ENCODE peak calls at places on chromosomes 1 and 21, in ten cellular contexts. Z is psoas muscle; H is GM12864; I is AG04449; V is BE2C; C is fibroblast of mammary gland; M is CD8-positive, alpha-beta T cell; R is heart right ventricle; D is kidney epithelial cell; X is astrocyte of the spinal cord. L is an unnamed sample.

GRCh38 chr1:40122865-40123264 is 25.8 kb upstream of the PPT1 start:
- DNase-seq in M (no peak), V (no peak), X (no peak), H (no peak), C (no peak), I (no peak), R (no peak), Z (no peak), D (no peak), L (no peak)

GRCh38 chr1:30808067-30808662 is 50.6 kb upstream of the LAPTM5 start:
- DNase-seq in Z (no peak), X (no peak), I (no peak), M (no peak), C (no peak), H (no peak), V (no peak), R (no peak), D (no peak), L (no peak)

GRCh38 chr1:156994277-156994676 is 51.3 kb downstream of the ARHGEF11 start:
- DNase-seq in C (no peak), M (no peak), X (no peak), V (no peak), R (no peak), Z (no peak), H (no peak), D (no peak), I (no peak), L (no peak)

GRCh38 chr1:91809267-91809666 is 76.7 kb downstream of the TGFBR3 start:
- DNase-seq in C (peak), V (no peak), D (no peak), X (peak), H (no peak), M (no peak), Z (no peak), R (no peak), I (no peak), L (no peak)

GRCh38 chr1:115230281-115230680 is 107.8 kb downstream of the NGF start:
- DNase-seq in H (no peak), V (no peak), Z (no peak), R (no peak), C (no peak), X (no peak), M (no peak), D (no peak), I (no peak), L (no peak)

GRCh38 chr1:33036051-33036525 is 595 bp downstream of the AK2 start:
- DNase-seq in X (no peak), C (peak), Z (no peak), M (no peak), H (no peak), D (no peak), R (no peak), I (no peak), V (no peak), L (no peak)

GRCh38 chr1:174984952-174985351 is 14.8 kb upstream of the CACYBP start:
- DNase-seq in X (no peak), I (no peak), Z (no peak), H (no peak), C (no peak), R (no peak), D (no peak), M (no peak), V (no peak), L (no peak)

GRCh38 chr1:229271448-229272120 is 673 bp downstream of the RAB4A start:
- DNase-seq in H (no peak), Z (no peak), R (peak), D (no peak), I (no peak), X (peak), V (no peak), C (peak), M (no peak), L (no peak)

GRCh38 chr1:214215583-214215982 is 65.4 kb upstream of the SMYD2 start:
- DNase-seq in M (no peak), C (no peak), V (no peak), X (no peak), H (no peak), I (no peak), R (no peak), D (no peak), Z (no peak), L (no peak)

GRCh38 chr1:210777914-210778313 is 356.0 kb downstream of the KCNH1 start:
- DNase-seq in R (no peak), X (no peak), Z (no peak), V (no peak), I (no peak), D (no peak), C (no peak), M (no peak), H (no peak), L (no peak)

GRCh38 chr21:45935628-45936027 is 45.9 kb upstream of the COL6A1 start:
- DNase-seq in V (no peak), M (no peak), C (peak), X (peak), R (no peak), D (no peak), I (no peak), Z (peak), H (no peak), L (no peak)

GRCh38 chr1:44411861-44412260 is 6.8 kb downstream of the RNF220 start:
- DNase-seq in C (peak), Z (no peak), H (no peak), I (no peak), D (no peak), V (no peak), X (no peak), R (no peak), M (no peak), L (no peak)

GRCh38 chr1:107181253-107181977 is 40.6 kb downstream of the NTNG1 start:
- DNase-seq in R (no peak), M (no peak), V (no peak), D (no peak), C (no peak), H (no peak), I (no peak), Z (no peak), X (no peak), L (no peak)

GRCh38 chr1:186681806-186682205 is 1.6 kb upstream of the PTGS2 start:
- DNase-seq in H (no peak), C (peak), V (no peak), M (no peak), I (no peak), Z (no peak), D (no peak), X (no peak), R (no peak), L (peak)

GRCh38 chr1:26862781-26863676 is at the start of gene SFN:
- DNase-seq in R (no peak), M (no peak), D (peak), X (no peak), C (no peak), I (no peak), H (no peak), V (no peak), Z (no peak), L (no peak)

GRCh38 chr1:26225033-26225831 is 8.8 kb upstream of the CEP85 start:
- DNase-seq in X (peak), Z (peak), V (peak), D (no peak), C (peak), H (no peak), I (no peak), M (no peak), R (peak), L (no peak)

GRCh38 chr1:246139745-246140182 is 367.3 kb downstream of the SMYD3 start:
- DNase-seq in Z (no peak), H (no peak), R (no peak), X (peak), D (peak), I (peak), V (no peak), C (peak), M (no peak), L (peak)

GRCh38 chr1:6603851-6604558 is 1.3 kb upstream of the KLHL21 start:
- DNase-seq in Z (peak), X (peak), V (no peak), R (peak), C (peak), M (no peak), H (no peak), I (peak), D (no peak), L (no peak)

GRCh38 chr1:202880961-202881460 is 7.9 kb downstream of the RABIF start:
- DNase-seq in I (no peak), H (no peak), R (no peak), Z (no peak), D (no peak), M (no peak), C (no peak), X (no peak), V (no peak), L (no peak)

GRCh38 chr1:46131727-46132528 is 501 bp downstream of the PIK3R3 start:
- DNase-seq in H (no peak), R (peak), D (no peak), V (peak), C (peak), X (peak), I (no peak), M (no peak), Z (no peak), L (no peak)

GRCh38 chr1:38183747-38184146 is 137.2 kb upstream of the POU3F1 start:
- DNase-seq in X (no peak), I (no peak), M (no peak), H (no peak), Z (no peak), C (no peak), D (no peak), V (no peak), R (no peak), L (no peak)

GRCh38 chr1:175471039-175471800 is 272.2 kb downstream of the TNR start:
- DNase-seq in D (peak), M (no peak), X (peak), H (peak), R (no peak), V (no peak), Z (no peak), C (peak), I (no peak), L (peak)

GRCh38 chr1:55559111-55559510 is 343.9 kb upstream of the USP24 start:
- DNase-seq in D (no peak), H (no peak), R (no peak), Z (no peak), C (peak), I (no peak), M (no peak), V (no peak), X (no peak), L (no peak)

GRCh38 chr21:44285547-44285992 is at the start of gene AIRE:
- DNase-seq in H (no peak), C (no peak), I (no peak), V (peak), M (no peak), Z (peak), R (no peak), X (no peak), D (no peak), L (no peak)

GRCh38 chr1:213852107-213852506 is 135.7 kb upstream of the PROX1 start:
- DNase-seq in Z (no peak), C (no peak), R (no peak), D (no peak), M (no peak), H (no peak), X (no peak), V (no peak), I (no peak), L (no peak)

GRCh38 chr1:38046333-38046883 is at the start of gene POU3F1:
- DNase-seq in V (no peak), Z (no peak), R (no peak), C (no peak), D (no peak), X (no peak), I (no peak), H (no peak), M (no peak), L (no peak)

GRCh38 chr1:221714227-221715116 is 27.4 kb downstream of the DUSP10 start:
- DNase-seq in H (no peak), I (no peak), Z (no peak), C (no peak), M (no peak), R (no peak), D (no peak), X (no peak), V (peak), L (no peak)

GRCh38 chr1:18882511-18882910 is 19.8 kb downstream of the ALDH4A1 start:
- DNase-seq in I (no peak), Z (no peak), R (no peak), V (no peak), M (no peak), D (no peak), X (no peak), H (no peak), C (peak), L (no peak)

GRCh38 chr1:227607336-227607898 is 44.1 kb downstream of the ZNF678 start:
- DNase-seq in D (no peak), C (no peak), H (no peak), M (no peak), Z (no peak), X (no peak), V (no peak), R (no peak), I (no peak), L (no peak)

GRCh38 chr1:227604446-227604845 is 41.1 kb downstream of the ZNF678 start:
- DNase-seq in H (no peak), I (no peak), M (no peak), V (no peak), R (no peak), C (peak), X (no peak), D (no peak), Z (no peak), L (no peak)

GRCh38 chr1:227603327-227603726 is 40.0 kb downstream of the ZNF678 start:
- DNase-seq in Z (no peak), C (no peak), X (no peak), M (no peak), I (no peak), R (no peak), V (no peak), D (no peak), H (no peak), L (no peak)
- H3K4me3 ChIP-seq in Z (no peak), C (no peak), X (no peak), M (no peak), I (no peak), R (no peak), V (no peak), D (no peak), H (no peak), L (no peak)

DNA sequence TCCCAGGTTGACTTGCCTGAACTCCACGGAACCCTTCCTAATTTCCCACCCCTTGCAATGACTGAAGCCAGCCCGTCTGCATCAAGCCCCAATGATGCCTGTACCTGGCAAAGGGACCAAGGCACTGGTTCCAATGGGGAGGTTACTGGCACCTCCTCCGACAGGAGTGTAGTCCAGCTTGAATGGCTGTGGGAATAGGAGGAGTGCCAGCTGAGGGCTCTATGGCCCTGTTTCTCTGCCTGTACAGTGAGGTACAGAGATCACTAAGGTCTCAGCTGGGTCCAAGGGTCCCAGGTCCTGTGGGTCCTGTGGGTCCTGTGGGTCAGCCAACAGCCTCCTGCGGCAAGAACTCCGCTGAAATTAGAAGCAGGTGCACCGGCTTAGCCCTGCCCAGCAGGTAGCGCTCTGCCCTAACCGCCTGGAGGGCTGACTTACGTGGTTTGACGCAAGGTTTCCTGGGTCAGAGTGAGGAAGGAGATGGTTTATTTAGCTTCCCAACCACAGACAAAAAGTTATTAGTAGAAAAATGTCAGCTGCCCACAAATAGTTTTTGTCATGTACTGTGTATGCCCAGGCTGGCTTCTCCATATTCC is 9.9 kb upstream of the SPRR4 start:
- DNase-seq in M (no peak), R (no peak), D (no peak), I (no peak), Z (no peak), H (peak), C (no peak), X (no peak), V (no peak), L (no peak)
- TF ChIP-seq CTCF in M (no peak), R (no peak), D (no peak), I (no peak), Z (no peak), H (peak), C (no peak), X (no peak), V (no peak), L (no peak)

DNA sequence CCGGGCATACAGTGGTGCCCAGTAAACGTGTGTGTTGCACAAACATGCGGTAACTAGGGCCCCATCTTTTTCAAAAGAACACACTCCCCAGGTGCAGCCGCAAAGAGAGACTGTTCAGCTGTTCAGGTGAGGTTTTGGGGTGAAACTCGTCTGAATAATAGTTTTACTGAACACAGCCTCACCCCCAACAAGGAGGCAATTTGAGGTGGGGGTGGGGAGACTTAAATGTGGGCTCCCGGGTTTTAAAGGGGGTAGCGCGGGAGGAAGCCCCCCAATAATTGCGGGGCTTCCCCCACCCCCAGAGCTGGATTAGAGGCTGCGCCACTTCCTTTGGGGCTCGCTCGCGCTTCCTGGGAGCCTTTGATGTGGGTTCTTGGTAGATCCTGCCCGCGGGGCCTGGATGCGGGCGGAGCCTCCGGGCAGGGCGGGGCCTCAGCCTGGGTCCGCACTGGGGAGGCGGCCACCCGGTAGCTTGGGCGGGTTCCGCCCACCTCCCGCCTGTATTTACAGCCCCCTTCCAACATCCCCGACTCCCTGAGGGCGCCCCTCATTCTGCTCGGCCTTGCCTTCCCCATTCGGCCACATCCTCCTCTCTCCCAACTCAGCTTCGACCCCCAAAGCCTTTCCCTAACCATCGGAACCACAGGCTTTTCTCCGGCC is 6.4 kb upstream of the EPHA2 start:
- DNase-seq in X (no peak), Z (no peak), R (no peak), V (no peak), D (no peak), I (no peak), C (no peak), H (no peak), M (peak), L (no peak)
- H3K4me3 ChIP-seq in X (no peak), Z (no peak), R (no peak), V (no peak), D (no peak), I (no peak), C (no peak), H (no peak), M (peak), L (no peak)

GRCh38 chr1:51264470-51264869 is 28.4 kb downstream of the RNF11 start:
- DNase-seq in H (no peak), C (peak), V (no peak), I (peak), R (peak), Z (no peak), M (no peak), D (peak), X (peak), L (peak)
- TF ChIP-seq CTCF in H (no peak), C (no peak), V (no peak), I (no peak), R (no peak), Z (no peak), M (no peak), D (no peak), X (no peak), L (no peak)

GRCh38 chr1:1260843-1261560 is 12.7 kb downstream of the UBE2J2 start:
- DNase-seq in X (no peak), V (no peak), C (no peak), R (no peak), Z (no peak), H (no peak), M (no peak), I (no peak), D (no peak), L (no peak)

GRCh38 chr1:1262759-1263158 is 10.9 kb downstream of the UBE2J2 start:
- DNase-seq in Z (no peak), I (no peak), D (no peak), C (no peak), X (no peak), R (no peak), V (no peak), M (no peak), H (no peak), L (no peak)

GRCh38 chr1:1267488-1268283 is 6.0 kb downstream of the UBE2J2 start:
- DNase-seq in M (no peak), H (no peak), D (no peak), V (no peak), X (no peak), I (no peak), R (no peak), C (no peak), Z (no peak), L (no peak)

GRCh38 chr1:1264868-1265272 is 8.8 kb downstream of the UBE2J2 start:
- DNase-seq in M (no peak), C (peak), X (peak), R (no peak), V (no peak), H (no peak), I (peak), Z (no peak), D (peak), L (peak)

DNA sequence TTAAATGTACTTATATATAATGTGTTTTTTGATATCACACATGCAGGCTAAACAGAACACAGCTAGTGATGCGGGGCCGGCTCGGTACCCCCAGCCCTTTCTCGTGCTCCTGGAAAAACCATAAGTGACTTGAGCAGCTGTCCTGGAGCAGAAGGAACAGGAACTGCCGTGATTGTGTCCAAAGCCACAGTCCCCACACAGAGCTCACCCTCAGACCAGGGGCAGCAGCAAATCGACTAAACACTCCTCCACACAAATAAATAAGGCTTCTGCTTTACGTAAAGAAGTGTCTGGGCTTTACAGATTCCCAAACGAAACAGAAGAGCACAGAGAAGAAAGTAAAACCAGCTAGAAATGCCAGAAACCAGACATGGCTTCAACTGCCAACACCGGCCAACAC is 9.6 kb downstream of the UBE2J2 start:
- DNase-seq in H (no peak), C (no peak), X (no peak), V (no peak), M (no peak), I (no peak), D (no peak), Z (no peak), R (no peak), L (no peak)
- H3K4me3 ChIP-seq in H (no peak), C (no peak), X (no peak), V (no peak), M (no peak), I (no peak), D (no peak), Z (no peak), R (no peak), L (no peak)

GRCh38 chr1:224744521-224744920 is 128.4 kb downstream of the CNIH3 start:
- DNase-seq in C (no peak), M (no peak), V (no peak), H (no peak), D (no peak), R (no peak), X (no peak), I (no peak), Z (peak), L (no peak)
- TF ChIP-seq CTCF in C (no peak), M (no peak), V (no peak), H (no peak), D (no peak), R (no peak), X (no peak), I (no peak), Z (no peak), L (no peak)

DNA sequence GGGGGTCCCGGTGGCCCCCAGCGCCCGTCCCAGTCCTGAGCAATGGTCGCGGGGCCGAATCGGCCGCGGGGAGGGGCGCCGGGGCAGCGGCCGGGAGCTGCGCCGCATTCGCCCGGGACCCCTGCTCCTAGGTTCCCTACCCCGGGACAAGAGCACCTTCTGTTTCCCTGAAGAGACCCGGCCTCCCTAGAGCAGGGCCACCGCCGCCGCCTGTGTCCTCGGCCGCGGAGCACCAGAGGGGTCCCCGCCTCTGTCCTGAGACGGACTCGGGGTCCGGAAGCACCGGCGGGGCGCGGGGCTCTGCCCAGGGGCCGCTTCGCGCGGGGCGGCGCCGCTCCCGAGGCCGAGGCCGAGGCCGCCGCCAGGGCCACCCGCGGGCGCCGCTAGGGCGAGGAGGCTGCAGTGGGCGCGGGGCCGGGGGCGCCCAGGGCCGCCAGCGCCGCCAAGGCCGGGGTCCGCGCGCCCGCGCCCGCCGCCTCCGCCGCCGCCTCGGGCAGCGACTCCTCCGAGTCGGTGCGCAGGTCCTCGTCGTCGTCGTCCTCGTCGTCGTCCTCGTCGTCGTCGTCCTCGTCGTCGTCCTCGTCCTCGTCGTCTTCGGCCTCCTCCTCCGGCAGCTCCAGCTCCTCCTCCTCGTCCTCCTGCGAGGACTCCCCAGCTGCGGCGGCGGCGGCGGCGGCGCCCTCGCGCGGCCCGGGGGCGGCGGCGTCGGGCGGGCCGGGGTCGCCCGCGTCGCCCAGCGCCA is 157.7 kb downstream of the CASZ1 start:
- DNase-seq in R (no peak), V (no peak), M (no peak), H (no peak), X (no peak), C (no peak), I (no peak), Z (no peak), D (no peak), L (no peak)
- H3K4me3 ChIP-seq in R (peak), V (no peak), M (no peak), H (no peak), X (peak), C (no peak), I (no peak), Z (peak), D (no peak), L (no peak)